ENCODE peak calls at places on chromosomes 3 and 15, in six cellular contexts. H is A549, B is endothelial cell of umbilical vein, C is K562, O is GM12878, S is HepG2. Q is an unnamed sample.

GRCh38 chr15:74172751-74173544 is 562 bp upstream of the ISLR start:
- DNase-seq in H (no peak), B (no peak), C (peak), O (no peak), S (no peak), Q (no peak)

GRCh38 chr3:133610031-133610430 is 36.5 kb downstream of the CDV3 start:
- DNase-seq in H (no peak), B (no peak), C (no peak), O (no peak), S (no peak), Q (no peak)

GRCh38 chr3:75101329-75102147 is 487.1 kb upstream of the CNTN3 start:
- DNase-seq in H (no peak), B (no peak), C (no peak), O (no peak), S (no peak), Q (no peak)

GRCh38 chr3:25744477-25744876 is 38.8 kb downstream of the NGLY1 start:
- DNase-seq in H (no peak), B (no peak), C (no peak), O (no peak), S (no peak), Q (peak)

GRCh38 chr15:45855210-45855906 is 220.5 kb downstream of the SQOR start:
- DNase-seq in H (no peak), B (no peak), C (no peak), O (no peak), S (peak), Q (no peak)

GRCh38 chr15:64748251-64748650 is 27.1 kb downstream of the RBPMS2 start:
- DNase-seq in H (no peak), B (no peak), C (no peak), O (no peak), S (no peak), Q (no peak)

GRCh38 chr3:128579927-128580326 is 70.7 kb downstream of the RPN1 start:
- DNase-seq in H (peak), B (no peak), C (no peak), O (no peak), S (no peak), Q (no peak)

GRCh38 chr3:8001712-8002111 is 499.9 kb upstream of the LMCD1 start:
- DNase-seq in H (no peak), B (no peak), C (no peak), O (no peak), S (no peak), Q (no peak)

GRCh38 chr3:171349392-171349791 is 110.8 kb downstream of the TNIK start:
- DNase-seq in H (no peak), B (peak), C (no peak), O (no peak), S (no peak), Q (no peak)

GRCh38 chr3:37861540-37862051 is at the start of gene CTDSPL:
- DNase-seq in H (peak), B (no peak), C (peak), O (no peak), S (peak), Q (peak)

GRCh38 chr3:31767920-31768319 is 213.1 kb downstream of the OSBPL10 start:
- DNase-seq in H (no peak), B (no peak), C (no peak), O (no peak), S (no peak), Q (no peak)

GRCh38 chr15:58677426-58677825 is 72.1 kb downstream of the ADAM10 start:
- DNase-seq in H (no peak), B (no peak), C (no peak), O (no peak), S (no peak), Q (no peak)

GRCh38 chr3:131608296-131608695 is 105.5 kb upstream of the MRPL3 start:
- DNase-seq in H (no peak), B (no peak), C (no peak), O (peak), S (no peak), Q (no peak)

GRCh38 chr3:123993818-123994217 is 1.9 kb upstream of the ROPN1 start:
- DNase-seq in H (no peak), B (no peak), C (no peak), O (no peak), S (no peak), Q (no peak)

GRCh38 chr3:164460851-164461250 is 617.4 kb downstream of the SI start:
- DNase-seq in H (no peak), B (no peak), C (no peak), O (no peak), S (no peak), Q (no peak)

GRCh38 chr3:129282727-129283327 is 4.2 kb downstream of the HMCES start:
- DNase-seq in H (no peak), B (no peak), C (no peak), O (peak), S (peak), Q (peak)

GRCh38 chr3:39750677-39751076 is 58.7 kb upstream of the MYRIP start:
- DNase-seq in H (no peak), B (peak), C (no peak), O (no peak), S (no peak), Q (no peak)

GRCh38 chr3:155753038-155753647 is 8.3 kb upstream of the PLCH1 start:
- DNase-seq in H (peak), B (peak), C (no peak), O (no peak), S (peak), Q (peak)

GRCh38 chr3:9066775-9067174 is 103.5 kb upstream of the RAD18 start:
- DNase-seq in H (no peak), B (no peak), C (no peak), O (no peak), S (no peak), Q (no peak)

GRCh38 chr3:24199775-24200247 is 254.7 kb downstream of the NR1D2 start:
- DNase-seq in H (no peak), B (no peak), C (no peak), O (no peak), S (no peak), Q (no peak)

GRCh38 chr3:57434041-57434440 is 110.1 kb downstream of the DNAH12 start:
- DNase-seq in H (peak), B (peak), C (no peak), O (no peak), S (peak), Q (peak)

GRCh38 chr3:191681198-191681597 is 220.2 kb downstream of the PYDC2 start:
- DNase-seq in H (no peak), B (no peak), C (no peak), O (no peak), S (no peak), Q (no peak)
- TF ChIP-seq MYC in H (no peak), B (no peak), C (no peak), O (no peak), S (no peak), Q (no peak)

GRCh38 chr3:12902181-12902999 is 61.0 kb upstream of the RPL32 start:
- DNase-seq in H (no peak), B (no peak), C (no peak), O (no peak), S (no peak), Q (peak)
- TF ChIP-seq MAX in H (no peak), B (no peak), C (no peak), O (no peak), S (no peak), Q (no peak)

GRCh38 chr3:100492059-100492809 is at the start of gene TMEM45A:
- DNase-seq in H (peak), B (peak), C (peak), O (peak), S (peak), Q (peak)
- TF ChIP-seq POLR2A in H (peak), B (peak), C (peak), O (peak), S (peak), Q (no peak)

DNA sequence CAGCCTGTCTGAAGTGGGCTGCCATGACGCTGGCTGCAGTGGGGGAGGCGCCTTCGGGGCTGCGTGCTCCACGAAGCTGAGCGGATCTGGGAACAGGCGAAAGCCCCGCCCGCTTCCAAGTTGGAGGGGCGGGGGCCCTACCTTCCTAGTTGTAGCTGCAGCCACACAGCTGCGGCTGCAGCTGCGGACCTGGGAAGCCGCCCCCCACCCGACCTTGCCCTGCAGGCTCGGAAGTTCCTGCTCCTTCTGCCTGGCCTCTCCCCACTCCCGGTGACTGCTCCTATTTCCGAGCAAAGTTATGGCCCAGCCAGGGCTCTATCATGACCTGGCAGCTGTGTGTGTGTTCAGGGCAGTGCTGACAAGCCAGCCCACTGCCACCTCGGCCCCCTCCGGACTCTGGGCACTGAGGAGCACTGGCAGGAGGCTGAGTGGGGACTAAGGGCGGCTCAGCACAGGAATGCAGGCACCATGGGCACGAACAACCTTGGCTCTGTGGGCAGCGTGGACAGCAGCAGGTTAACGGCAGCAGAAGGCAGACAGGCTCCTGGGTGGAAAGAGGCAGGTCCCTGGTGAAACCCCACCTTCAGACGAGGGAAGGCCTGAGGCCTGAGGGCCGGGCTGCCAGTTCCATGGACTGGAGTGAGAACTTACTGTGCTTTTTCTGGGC is 352.4 kb upstream of the TMCO5A start:
- DNase-seq in H (no peak), B (no peak), C (no peak), O (no peak), S (no peak), Q (no peak)
- TF ChIP-seq MYC in H (no peak), B (no peak), C (no peak), O (no peak), S (no peak), Q (no peak)

GRCh38 chr3:189981668-189982067 is 139.0 kb downstream of the P3H2 start:
- DNase-seq in H (peak), B (peak), C (no peak), O (no peak), S (no peak), Q (no peak)
- TF ChIP-seq MAX in H (no peak), B (no peak), C (no peak), O (no peak), S (no peak), Q (no peak)

DNA sequence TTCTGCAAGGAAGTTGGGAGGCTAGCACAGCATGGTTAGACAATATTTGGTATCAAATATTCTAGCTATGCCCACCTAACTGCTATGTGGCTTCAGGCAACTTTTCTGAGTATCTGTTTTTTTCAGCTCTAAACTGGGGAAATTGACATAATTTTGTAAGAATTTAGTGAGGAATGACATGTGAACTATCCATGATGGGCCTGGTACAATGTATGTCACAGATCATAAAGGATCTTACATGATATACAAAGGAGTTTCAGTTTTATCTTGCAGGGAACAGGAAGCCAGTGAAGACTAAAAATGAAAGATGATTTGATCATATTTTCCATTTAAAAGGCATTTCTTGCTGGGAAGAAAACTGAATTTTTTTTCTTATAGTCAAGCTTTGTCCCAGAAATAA is 436.3 kb upstream of the THBS1 start:
- DNase-seq in H (no peak), B (no peak), C (no peak), O (no peak), S (no peak), Q (no peak)
- TF ChIP-seq POLR2A in H (no peak), B (no peak), C (no peak), O (no peak), S (no peak), Q (no peak)

GRCh38 chr3:142858043-142858442 is 30.8 kb downstream of the PCOLCE2 start:
- DNase-seq in H (no peak), B (no peak), C (no peak), O (no peak), S (no peak), Q (no peak)

GRCh38 chr3:142863965-142864924 is 24.6 kb downstream of the PCOLCE2 start:
- DNase-seq in H (no peak), B (no peak), C (no peak), O (no peak), S (no peak), Q (peak)

GRCh38 chr3:142861926-142862325 is 27.0 kb downstream of the PCOLCE2 start:
- DNase-seq in H (no peak), B (no peak), C (no peak), O (no peak), S (no peak), Q (no peak)

GRCh38 chr3:142866841-142867631 is 21.8 kb downstream of the PCOLCE2 start:
- DNase-seq in H (peak), B (no peak), C (no peak), O (no peak), S (no peak), Q (peak)

GRCh38 chr3:142863010-142863787 is 25.7 kb downstream of the PCOLCE2 start:
- DNase-seq in H (no peak), B (no peak), C (no peak), O (no peak), S (no peak), Q (peak)
- TF ChIP-seq MYC in H (no peak), B (no peak), C (no peak), O (no peak), S (no peak), Q (no peak)

DNA sequence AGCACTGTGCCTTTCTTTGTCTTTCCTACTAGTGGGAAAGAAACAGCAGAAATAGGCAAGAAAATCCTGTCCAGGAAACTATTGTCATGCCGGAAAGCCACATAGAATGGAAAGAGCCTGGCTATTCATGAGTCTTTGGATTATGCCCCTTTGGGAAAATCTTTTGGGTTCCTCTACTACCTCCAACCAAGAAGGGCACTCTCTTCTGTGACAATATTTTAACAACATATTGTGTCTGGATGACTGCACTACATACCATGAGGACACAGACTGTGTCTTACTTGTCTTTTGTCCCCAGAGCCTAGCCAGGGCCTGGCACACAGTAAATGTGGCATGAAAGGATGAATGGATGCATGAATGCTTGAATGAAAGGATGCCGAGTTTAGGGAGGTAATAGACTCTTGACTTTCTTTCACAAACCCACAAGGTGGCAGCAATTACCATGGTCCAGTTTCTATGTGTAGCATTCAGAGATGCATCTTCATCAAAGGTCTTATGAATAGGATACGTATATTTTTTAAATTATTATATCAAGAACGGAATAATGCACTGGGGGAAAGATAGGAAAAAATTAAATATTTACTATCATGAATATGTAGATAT is 30.3 kb downstream of the ARL14 start:
- DNase-seq in H (peak), B (peak), C (no peak), O (peak), S (peak), Q (peak)
- TF ChIP-seq MAX in H (no peak), B (no peak), C (no peak), O (no peak), S (no peak), Q (no peak)

DNA sequence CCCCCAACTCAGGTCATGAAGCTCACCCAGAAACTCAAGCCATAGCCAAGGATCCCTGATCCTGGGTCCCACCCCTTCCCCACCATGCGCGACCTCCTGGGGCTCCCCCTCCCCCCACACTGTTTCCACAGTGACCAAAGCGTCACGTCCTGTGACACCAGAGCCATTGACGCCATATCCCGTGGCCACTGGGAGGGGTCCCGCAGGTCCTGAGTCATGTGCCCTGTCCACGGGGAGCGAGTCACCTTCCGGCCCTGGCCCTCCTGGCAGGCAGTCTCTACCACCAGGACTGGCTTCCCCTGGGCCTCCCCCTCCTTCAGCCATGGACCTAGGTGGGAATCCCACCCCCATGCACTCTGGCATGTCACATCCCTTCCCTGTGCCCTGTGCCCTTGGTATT is 15.6 kb downstream of the SEMA3F start:
- DNase-seq in H (peak), B (peak), C (peak), O (no peak), S (peak), Q (peak)
- TF ChIP-seq POLR2A in H (no peak), B (peak), C (no peak), O (no peak), S (no peak), Q (no peak)